ENCODE peak calls at places on chromosome X, in eight cellular contexts. One of them, this sample, is unnamed.

GRCh38 chrX:150984164-150984824 is 1.2 kb downstream of the HMGB3 start:
- DNase-seq in astrocyte of the spinal cord: no peak
- DNase-seq in sigmoid colon: no peak
- DNase-seq in fibroblast of the aortic adventitia: no peak
- DNase-seq in psoas muscle: no peak
- DNase-seq in body of pancreas: no peak
- DNase-seq in cardiac fibroblast: no peak
- DNase-seq in upper lobe of right lung: no peak
- DNase-seq in this sample: no peak

GRCh38 chrX:98523026-98523425 is 1639.3 kb downstream of the RPA4 start:
- DNase-seq in upper lobe of right lung: no peak
- DNase-seq in cardiac fibroblast: no peak
- DNase-seq in psoas muscle: no peak
- DNase-seq in sigmoid colon: no peak
- DNase-seq in astrocyte of the spinal cord: no peak
- DNase-seq in fibroblast of the aortic adventitia: no peak
- DNase-seq in body of pancreas: no peak
- DNase-seq in this sample: no peak

GRCh38 chrX:49187526-49187925 is 1.4 kb upstream of the PRICKLE3 start:
- DNase-seq in fibroblast of the aortic adventitia: no peak
- DNase-seq in astrocyte of the spinal cord: no peak
- DNase-seq in cardiac fibroblast: no peak
- DNase-seq in psoas muscle: no peak
- DNase-seq in body of pancreas: no peak
- DNase-seq in sigmoid colon: no peak
- DNase-seq in upper lobe of right lung: no peak
- DNase-seq in this sample: no peak

GRCh38 chrX:152900937-152901445 is 3.1 kb downstream of the ZNF185 start:
- DNase-seq in astrocyte of the spinal cord: no peak
- DNase-seq in sigmoid colon: no peak
- DNase-seq in fibroblast of the aortic adventitia: no peak
- DNase-seq in upper lobe of right lung: no peak
- DNase-seq in psoas muscle: no peak
- DNase-seq in body of pancreas: no peak
- DNase-seq in cardiac fibroblast: no peak
- DNase-seq in this sample: no peak

GRCh38 chrX:964831-965416 is 247.5 kb downstream of the CRLF2 start:
- DNase-seq in upper lobe of right lung: no peak
- DNase-seq in fibroblast of the aortic adventitia: no peak
- DNase-seq in sigmoid colon: no peak
- DNase-seq in psoas muscle: no peak
- DNase-seq in astrocyte of the spinal cord: no peak
- DNase-seq in cardiac fibroblast: no peak
- DNase-seq in body of pancreas: no peak
- DNase-seq in this sample: no peak

GRCh38 chrX:48578661-48579128 is 4.4 kb downstream of the RBM3 start:
- DNase-seq in fibroblast of the aortic adventitia: peak
- DNase-seq in upper lobe of right lung: no peak
- DNase-seq in body of pancreas: no peak
- DNase-seq in psoas muscle: no peak
- DNase-seq in sigmoid colon: no peak
- DNase-seq in cardiac fibroblast: no peak
- DNase-seq in astrocyte of the spinal cord: no peak
- DNase-seq in this sample: no peak

GRCh38 chrX:16851827-16852226 is 18.3 kb downstream of the RBBP7 start:
- DNase-seq in sigmoid colon: no peak
- DNase-seq in body of pancreas: no peak
- DNase-seq in upper lobe of right lung: no peak
- DNase-seq in fibroblast of the aortic adventitia: no peak
- DNase-seq in cardiac fibroblast: no peak
- DNase-seq in psoas muscle: no peak
- DNase-seq in astrocyte of the spinal cord: no peak
- DNase-seq in this sample: no peak

GRCh38 chrX:75132672-75133071 is 23.4 kb downstream of the ABCB7 start:
- DNase-seq in psoas muscle: no peak
- DNase-seq in cardiac fibroblast: no peak
- DNase-seq in astrocyte of the spinal cord: no peak
- DNase-seq in fibroblast of the aortic adventitia: no peak
- DNase-seq in body of pancreas: no peak
- DNase-seq in upper lobe of right lung: no peak
- DNase-seq in sigmoid colon: no peak
- DNase-seq in this sample: no peak

GRCh38 chrX:9269134-9269533 is 195.7 kb upstream of the TBL1X start:
- DNase-seq in psoas muscle: no peak
- DNase-seq in body of pancreas: no peak
- DNase-seq in astrocyte of the spinal cord: no peak
- DNase-seq in sigmoid colon: no peak
- DNase-seq in fibroblast of the aortic adventitia: no peak
- DNase-seq in upper lobe of right lung: no peak
- DNase-seq in cardiac fibroblast: no peak
- DNase-seq in this sample: no peak

GRCh38 chrX:152865232-152865920 is 32.5 kb upstream of the ZNF185 start:
- DNase-seq in psoas muscle: peak
- DNase-seq in fibroblast of the aortic adventitia: peak
- DNase-seq in sigmoid colon: no peak
- DNase-seq in upper lobe of right lung: no peak
- DNase-seq in cardiac fibroblast: no peak
- DNase-seq in body of pancreas: peak
- DNase-seq in astrocyte of the spinal cord: no peak
- DNase-seq in this sample: peak

GRCh38 chrX:13670197-13670596 is 17.3 kb downstream of the TCEANC start:
- DNase-seq in astrocyte of the spinal cord: no peak
- DNase-seq in body of pancreas: no peak
- DNase-seq in psoas muscle: no peak
- DNase-seq in fibroblast of the aortic adventitia: no peak
- DNase-seq in sigmoid colon: no peak
- DNase-seq in upper lobe of right lung: no peak
- DNase-seq in cardiac fibroblast: no peak
- DNase-seq in this sample: no peak

GRCh38 chrX:150268839-150269238 is 94.3 kb upstream of the MAMLD1 start:
- DNase-seq in astrocyte of the spinal cord: no peak
- DNase-seq in cardiac fibroblast: no peak
- DNase-seq in fibroblast of the aortic adventitia: no peak
- DNase-seq in psoas muscle: no peak
- DNase-seq in sigmoid colon: no peak
- DNase-seq in body of pancreas: no peak
- DNase-seq in upper lobe of right lung: no peak
- DNase-seq in this sample: no peak

GRCh38 chrX:46204721-46205422 is 340.3 kb downstream of the ZNF674 start:
- DNase-seq in astrocyte of the spinal cord: no peak
- DNase-seq in body of pancreas: no peak
- DNase-seq in psoas muscle: no peak
- DNase-seq in cardiac fibroblast: peak
- DNase-seq in fibroblast of the aortic adventitia: no peak
- DNase-seq in upper lobe of right lung: no peak
- DNase-seq in sigmoid colon: no peak
- DNase-seq in this sample: no peak

GRCh38 chrX:133859860-133860259 is 125.5 kb downstream of the GPC3 start:
- DNase-seq in fibroblast of the aortic adventitia: peak
- DNase-seq in astrocyte of the spinal cord: peak
- DNase-seq in upper lobe of right lung: no peak
- DNase-seq in sigmoid colon: no peak
- DNase-seq in body of pancreas: no peak
- DNase-seq in psoas muscle: no peak
- DNase-seq in cardiac fibroblast: peak
- DNase-seq in this sample: peak

GRCh38 chrX:74536142-74537010 is 78.0 kb downstream of the RLIM start:
- DNase-seq in cardiac fibroblast: peak
- DNase-seq in body of pancreas: peak
- DNase-seq in upper lobe of right lung: peak
- DNase-seq in astrocyte of the spinal cord: peak
- DNase-seq in fibroblast of the aortic adventitia: peak
- DNase-seq in sigmoid colon: peak
- DNase-seq in psoas muscle: peak
- DNase-seq in this sample: peak

DNA sequence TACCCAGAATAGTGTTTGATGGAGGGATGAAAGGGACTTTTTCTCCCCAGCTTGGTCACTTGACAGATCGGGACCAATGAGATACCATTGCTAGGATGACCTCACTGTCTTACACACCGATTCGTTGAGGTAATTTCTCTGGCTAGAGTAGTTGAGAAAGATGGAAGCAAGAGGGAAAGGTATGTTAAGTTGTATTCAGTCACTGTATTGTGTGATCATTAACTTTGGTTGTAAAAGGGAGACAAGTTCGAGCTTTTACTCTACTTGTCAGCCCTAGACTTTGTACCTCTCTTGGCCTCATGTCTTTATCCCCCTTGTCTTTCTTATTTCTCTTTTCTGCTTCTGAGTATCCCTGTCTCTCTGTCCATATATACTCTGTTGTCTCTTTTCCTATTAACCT is 15.5 kb downstream of the FMR1 start:
- DNase-seq in fibroblast of the aortic adventitia: no peak
- DNase-seq in psoas muscle: no peak
- DNase-seq in astrocyte of the spinal cord: no peak
- DNase-seq in cardiac fibroblast: no peak
- DNase-seq in upper lobe of right lung: no peak
- DNase-seq in body of pancreas: no peak
- DNase-seq in sigmoid colon: no peak
- DNase-seq in this sample: no peak
- H3K4me3 ChIP-seq in fibroblast of the aortic adventitia: no peak
- H3K4me3 ChIP-seq in psoas muscle: no peak
- H3K4me3 ChIP-seq in astrocyte of the spinal cord: no peak
- H3K4me3 ChIP-seq in cardiac fibroblast: no peak
- H3K4me3 ChIP-seq in upper lobe of right lung: no peak
- H3K4me3 ChIP-seq in body of pancreas: no peak
- H3K4me3 ChIP-seq in sigmoid colon: no peak
- H3K4me3 ChIP-seq in this sample: no peak

GRCh38 chrX:154355094-154355775 is 19.2 kb downstream of the FLNA start:
- DNase-seq in fibroblast of the aortic adventitia: no peak
- DNase-seq in psoas muscle: no peak
- DNase-seq in upper lobe of right lung: peak
- DNase-seq in astrocyte of the spinal cord: no peak
- DNase-seq in body of pancreas: no peak
- DNase-seq in sigmoid colon: no peak
- DNase-seq in cardiac fibroblast: no peak
- DNase-seq in this sample: no peak

GRCh38 chrX:154354516-154354915 is 19.9 kb downstream of the FLNA start:
- DNase-seq in body of pancreas: no peak
- DNase-seq in cardiac fibroblast: peak
- DNase-seq in sigmoid colon: no peak
- DNase-seq in psoas muscle: no peak
- DNase-seq in upper lobe of right lung: peak
- DNase-seq in astrocyte of the spinal cord: no peak
- DNase-seq in fibroblast of the aortic adventitia: no peak
- DNase-seq in this sample: no peak

GRCh38 chrX:154356596-154356995 is 17.8 kb downstream of the FLNA start:
- DNase-seq in upper lobe of right lung: peak
- DNase-seq in sigmoid colon: no peak
- DNase-seq in psoas muscle: no peak
- DNase-seq in body of pancreas: no peak
- DNase-seq in fibroblast of the aortic adventitia: no peak
- DNase-seq in cardiac fibroblast: no peak
- DNase-seq in astrocyte of the spinal cord: no peak
- DNase-seq in this sample: no peak

GRCh38 chrX:154357205-154357604 is 17.2 kb downstream of the FLNA start:
- DNase-seq in astrocyte of the spinal cord: no peak
- DNase-seq in upper lobe of right lung: peak
- DNase-seq in psoas muscle: no peak
- DNase-seq in fibroblast of the aortic adventitia: no peak
- DNase-seq in body of pancreas: no peak
- DNase-seq in sigmoid colon: no peak
- DNase-seq in cardiac fibroblast: no peak
- DNase-seq in this sample: no peak

DNA sequence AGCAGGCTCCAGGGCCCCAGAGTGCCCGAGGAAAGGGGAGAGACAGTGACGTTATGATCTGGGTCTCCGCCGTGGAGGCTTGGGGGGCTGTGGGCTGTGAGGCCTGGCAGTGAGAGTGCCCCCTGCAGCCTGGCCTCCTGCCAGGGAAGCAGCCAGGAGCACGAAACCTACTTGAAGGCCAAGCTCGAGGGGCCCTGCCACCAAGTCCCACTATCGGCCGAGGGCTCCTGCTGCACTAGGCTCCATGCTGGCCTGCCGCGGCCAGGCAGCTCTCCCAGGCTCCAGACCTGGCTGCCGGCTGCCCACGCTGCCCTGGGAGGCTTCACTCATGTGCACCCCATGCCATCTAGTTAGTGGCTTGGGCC is 18.7 kb downstream of the FLNA start:
- DNase-seq in upper lobe of right lung: peak
- DNase-seq in body of pancreas: no peak
- DNase-seq in sigmoid colon: no peak
- DNase-seq in cardiac fibroblast: no peak
- DNase-seq in fibroblast of the aortic adventitia: no peak
- DNase-seq in psoas muscle: no peak
- DNase-seq in astrocyte of the spinal cord: no peak
- DNase-seq in this sample: no peak
- H3K4me3 ChIP-seq in upper lobe of right lung: no peak
- H3K4me3 ChIP-seq in body of pancreas: no peak
- H3K4me3 ChIP-seq in sigmoid colon: no peak
- H3K4me3 ChIP-seq in cardiac fibroblast: no peak
- H3K4me3 ChIP-seq in fibroblast of the aortic adventitia: no peak
- H3K4me3 ChIP-seq in psoas muscle: no peak
- H3K4me3 ChIP-seq in astrocyte of the spinal cord: no peak
- H3K4me3 ChIP-seq in this sample: no peak

GRCh38 chrX:120309873-120310730 is 1.2 kb downstream of the TMEM255A start:
- DNase-seq in upper lobe of right lung: no peak
- DNase-seq in body of pancreas: no peak
- DNase-seq in astrocyte of the spinal cord: no peak
- DNase-seq in fibroblast of the aortic adventitia: peak
- DNase-seq in cardiac fibroblast: peak
- DNase-seq in psoas muscle: no peak
- DNase-seq in sigmoid colon: no peak
- DNase-seq in this sample: peak

GRCh38 chrX:120308959-120309872 is 2.0 kb downstream of the TMEM255A start:
- DNase-seq in cardiac fibroblast: peak
- DNase-seq in fibroblast of the aortic adventitia: peak
- DNase-seq in upper lobe of right lung: peak
- DNase-seq in astrocyte of the spinal cord: peak
- DNase-seq in sigmoid colon: peak
- DNase-seq in psoas muscle: peak
- DNase-seq in body of pancreas: peak
- DNase-seq in this sample: peak

GRCh38 chrX:120310861-120311631 is at the start of gene TMEM255A:
- DNase-seq in body of pancreas: no peak
- DNase-seq in cardiac fibroblast: no peak
- DNase-seq in sigmoid colon: peak
- DNase-seq in fibroblast of the aortic adventitia: no peak
- DNase-seq in astrocyte of the spinal cord: peak
- DNase-seq in upper lobe of right lung: peak
- DNase-seq in psoas muscle: peak
- DNase-seq in this sample: no peak

GRCh38 chrX:120308558-120308957 is 2.7 kb downstream of the TMEM255A start:
- DNase-seq in astrocyte of the spinal cord: peak
- DNase-seq in psoas muscle: no peak
- DNase-seq in sigmoid colon: no peak
- DNase-seq in cardiac fibroblast: no peak
- DNase-seq in upper lobe of right lung: no peak
- DNase-seq in fibroblast of the aortic adventitia: no peak
- DNase-seq in body of pancreas: no peak
- DNase-seq in this sample: no peak

GRCh38 chrX:120311632-120312000 is 355 bp upstream of the TMEM255A start:
- DNase-seq in psoas muscle: no peak
- DNase-seq in upper lobe of right lung: no peak
- DNase-seq in sigmoid colon: no peak
- DNase-seq in body of pancreas: no peak
- DNase-seq in cardiac fibroblast: no peak
- DNase-seq in fibroblast of the aortic adventitia: no peak
- DNase-seq in astrocyte of the spinal cord: no peak
- DNase-seq in this sample: no peak
- H3K4me3 ChIP-seq in psoas muscle: no peak
- H3K4me3 ChIP-seq in upper lobe of right lung: no peak
- H3K4me3 ChIP-seq in sigmoid colon: no peak
- H3K4me3 ChIP-seq in body of pancreas: no peak
- H3K4me3 ChIP-seq in cardiac fibroblast: no peak
- H3K4me3 ChIP-seq in fibroblast of the aortic adventitia: no peak
- H3K4me3 ChIP-seq in astrocyte of the spinal cord: no peak
- H3K4me3 ChIP-seq in this sample: no peak

GRCh38 chrX:115234220-115234557 is 293 bp upstream of the LRCH2 start:
- DNase-seq in fibroblast of the aortic adventitia: no peak
- DNase-seq in body of pancreas: no peak
- DNase-seq in astrocyte of the spinal cord: peak
- DNase-seq in psoas muscle: no peak
- DNase-seq in upper lobe of right lung: no peak
- DNase-seq in cardiac fibroblast: no peak
- DNase-seq in sigmoid colon: no peak
- DNase-seq in this sample: peak
- H3K4me3 ChIP-seq in fibroblast of the aortic adventitia: peak
- H3K4me3 ChIP-seq in body of pancreas: no peak
- H3K4me3 ChIP-seq in astrocyte of the spinal cord: peak
- H3K4me3 ChIP-seq in psoas muscle: peak
- H3K4me3 ChIP-seq in upper lobe of right lung: peak
- H3K4me3 ChIP-seq in cardiac fibroblast: peak
- H3K4me3 ChIP-seq in sigmoid colon: peak
- H3K4me3 ChIP-seq in this sample: peak